ENCODE peak calls at places on chromosome X, in four cellular contexts. R is GM12878, K is H1, J is HepG2. I is an unnamed sample.

GRCh38 chrX:32451954-32452518 is 759.3 kb downstream of the DMD start:
- DNase-seq in R (no peak), K (no peak), J (no peak), I (no peak)

GRCh38 chrX:24154490-24155034 is 5.0 kb downstream of the ZFX start:
- DNase-seq in R (no peak), K (no peak), J (no peak), I (no peak)

GRCh38 chrX:100659431-100660137 is 15.6 kb downstream of the SRPX2 start:
- DNase-seq in R (no peak), K (no peak), J (no peak), I (no peak)

GRCh38 chrX:107135965-107136307 is 17.3 kb upstream of the RBM41 start:
- DNase-seq in R (no peak), K (no peak), J (no peak), I (no peak)

GRCh38 chrX:50450324-50450723 is 20.3 kb downstream of the DGKK start:
- DNase-seq in R (no peak), K (no peak), J (peak; percentile 46), I (no peak)

GRCh38 chrX:6225307-6226052 is 3.2 kb downstream of the NLGN4X start:
- DNase-seq in R (no peak), K (no peak), J (no peak), I (no peak)

GRCh38 chrX:1582686-1583437 is 8.5 kb upstream of the AKAP17A start:
- DNase-seq in R (no peak), K (no peak), J (peak; percentile 63), I (no peak)

GRCh38 chrX:2627272-2627867 is 63.7 kb upstream of the CD99 start:
- DNase-seq in R (no peak), K (no peak), J (peak; percentile 71), I (peak; percentile 13)

GRCh38 chrX:9578083-9578779 is 113.4 kb downstream of the TBL1X start:
- DNase-seq in R (no peak), K (no peak), J (no peak), I (no peak)

GRCh38 chrX:9144643-9145290 is 110.8 kb upstream of the FAM9B start:
- DNase-seq in R (no peak), K (no peak), J (no peak), I (no peak)

GRCh38 chrX:100449696-100450606 is 39.9 kb upstream of the PCDH19 start:
- DNase-seq in R (no peak), K (no peak), J (no peak), I (no peak)

GRCh38 chrX:107818900-107819521 is 6.7 kb upstream of the MID2 start:
- DNase-seq in R (no peak), K (no peak), J (no peak), I (no peak)

GRCh38 chrX:150313514-150313913 is 49.6 kb upstream of the MAMLD1 start:
- DNase-seq in R (no peak), K (no peak), J (no peak), I (no peak)

GRCh38 chrX:19888419-19888879 is 1.0 kb upstream of the SH3KBP1 start:
- DNase-seq in R (no peak), K (no peak), J (peak; percentile 78), I (peak; percentile 32)

GRCh38 chrX:74514384-74514783 is 93.1 kb downstream of the SLC16A2 start:
- DNase-seq in R (no peak), K (no peak), J (peak; percentile 2), I (no peak)

GRCh38 chrX:141701081-141701480 is 2.5 kb upstream of the SPANXD start:
- DNase-seq in R (no peak), K (no peak), J (no peak), I (no peak)

GRCh38 chrX:120690344-120690743 is 60.5 kb upstream of the C1GALT1C1 start:
- DNase-seq in R (no peak), K (no peak), J (no peak), I (no peak)

GRCh38 chrX:154012336-154012991 is 7.2 kb downstream of the IRAK1 start:
- DNase-seq in R (no peak), K (no peak), J (peak; percentile 72), I (no peak)

GRCh38 chrX:12985336-12985735 is 10.4 kb downstream of the TMSB4X start:
- DNase-seq in R (no peak), K (no peak), J (no peak), I (no peak)

GRCh38 chrX:1558761-1559468 is 21.9 kb upstream of the P2RY8 start:
- DNase-seq in R (no peak), K (no peak), J (no peak), I (no peak)

GRCh38 chrX:129955682-129956081 is 26.8 kb upstream of the BCORL1 start:
- DNase-seq in R (no peak), K (no peak), J (no peak), I (no peak)

GRCh38 chrX:13479452-13479813 is 90.0 kb upstream of the EGFL6 start:
- DNase-seq in R (no peak), K (no peak), J (no peak), I (no peak)

GRCh38 chrX:39619182-39620009 is 478.4 kb downstream of the BCOR start:
- DNase-seq in R (no peak), K (no peak), J (no peak), I (peak; percentile 82)

GRCh38 chrX:19863237-19864223 is 23.9 kb downstream of the SH3KBP1 start:
- DNase-seq in R (peak; percentile 88), K (no peak), J (no peak), I (no peak)

GRCh38 chrX:9627827-9628406 is 137.7 kb downstream of the GPR143 start:
- DNase-seq in R (no peak), K (no peak), J (no peak), I (no peak)

GRCh38 chrX:110281377-110281776 is 36.5 kb downstream of the AMMECR1 start:
- DNase-seq in R (no peak), K (no peak), J (no peak), I (no peak)

GRCh38 chrX:121635141-121635540 is 587.7 kb downstream of the GLUD2 start:
- DNase-seq in R (no peak), K (no peak), J (no peak), I (no peak)

GRCh38 chrX:119758682-119759332 is 419 bp downstream of the SOWAHD start:
- DNase-seq in R (no peak), K (no peak), J (no peak), I (peak; percentile 49)

GRCh38 chrX:79243691-79244090 is 99.2 kb downstream of the GPR174 start:
- DNase-seq in R (no peak), K (no peak), J (no peak), I (no peak)

GRCh38 chrX:24643116-24643515 is 4.0 kb downstream of the PCYT1B start:
- DNase-seq in R (no peak), K (no peak), J (no peak), I (peak; percentile 14)

GRCh38 chrX:138877746-138878145 is 166.2 kb upstream of the FGF13 start:
- DNase-seq in R (no peak), K (no peak), J (no peak), I (no peak)

GRCh38 chrX:12013220-12013619 is 125.1 kb upstream of the FRMPD4 start:
- DNase-seq in R (no peak), K (no peak), J (no peak), I (no peak)

GRCh38 chrX:71107762-71108360 is 1.3 kb upstream of the CXorf65 start:
- DNase-seq in R (no peak), K (no peak), J (no peak), I (peak; percentile 69)

GRCh38 chrX:109360301-109360700 is 121.6 kb downstream of the GUCY2F start:
- DNase-seq in R (no peak), K (no peak), J (no peak), I (no peak)

GRCh38 chrX:152945021-152945979 is 47.4 kb downstream of the ZNF185 start:
- DNase-seq in R (no peak), K (no peak), J (no peak), I (no peak)

GRCh38 chrX:152937236-152937635 is 39.4 kb downstream of the ZNF185 start:
- DNase-seq in R (no peak), K (no peak), J (no peak), I (no peak)

GRCh38 chrX:152943826-152944225 is 46.0 kb downstream of the ZNF185 start:
- DNase-seq in R (no peak), K (no peak), J (no peak), I (no peak)

GRCh38 chrX:152946681-152947080 is 47.2 kb downstream of the PNMA5 start:
- DNase-seq in R (no peak), K (no peak), J (no peak), I (no peak)

DNA sequence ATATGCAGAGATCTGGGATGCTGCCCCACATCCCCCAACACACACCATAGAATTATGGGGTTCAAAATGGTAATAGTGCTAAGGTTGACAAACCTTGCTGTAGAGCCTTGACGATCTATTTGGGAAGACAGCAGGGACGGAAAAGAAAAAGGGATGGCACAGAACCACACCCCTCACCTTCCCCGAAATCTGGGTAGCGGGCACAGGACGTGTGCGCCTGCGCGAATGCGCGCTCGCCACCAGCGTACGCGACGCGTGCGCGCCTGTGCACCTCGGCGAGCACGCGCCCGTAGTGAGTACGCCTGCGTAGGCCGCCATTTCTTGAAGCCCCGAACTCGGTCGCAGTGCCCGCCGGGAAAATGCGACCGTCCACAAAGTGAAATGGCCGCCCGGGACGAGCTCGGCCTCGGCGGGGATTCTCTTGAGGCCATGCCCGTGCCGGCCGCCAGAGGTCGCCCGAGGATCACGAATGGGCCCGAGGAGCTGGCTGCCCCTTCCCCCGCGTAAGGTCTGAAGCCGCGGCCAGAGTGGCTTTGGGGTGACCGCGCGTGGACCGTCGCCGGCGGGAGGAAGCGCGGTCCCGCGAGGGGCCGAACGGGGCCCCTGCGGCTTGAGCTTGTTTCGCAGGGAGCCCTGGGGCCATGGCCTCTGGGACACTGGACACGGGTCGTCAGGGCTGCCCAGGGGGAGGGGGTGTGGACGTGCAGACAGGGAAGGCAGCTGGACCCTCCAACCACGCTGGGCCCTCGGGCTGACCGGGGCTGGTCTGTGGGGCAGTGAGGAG is 43.7 kb downstream of the ZNF185 start:
- DNase-seq in R (peak; percentile 69), K (peak; percentile 75), J (peak; percentile 63), I (peak; percentile 93)
- TF ChIP-seq EP300 in R (no peak), K (no peak), J (no peak), I (peak; percentile 29)

GRCh38 chrX:124507276-124507675 is 160.9 kb downstream of the SH2D1A start:
- DNase-seq in R (no peak), K (no peak), J (no peak), I (no peak)

GRCh38 chrX:124504106-124504983 is 158.0 kb downstream of the SH2D1A start:
- DNase-seq in R (peak; percentile 36), K (no peak), J (no peak), I (no peak)

GRCh38 chrX:124502144-124502543 is 155.8 kb downstream of the SH2D1A start:
- DNase-seq in R (no peak), K (no peak), J (no peak), I (no peak)

GRCh38 chrX:124502599-124502998 is 156.2 kb downstream of the SH2D1A start:
- DNase-seq in R (no peak), K (no peak), J (no peak), I (no peak)

GRCh38 chrX:124506031-124506430 is 159.7 kb downstream of the SH2D1A start:
- DNase-seq in R (no peak), K (no peak), J (no peak), I (no peak)
- TF ChIP-seq SRF in R (no peak), K (no peak), J (no peak), I (no peak)

GRCh38 chrX:69055193-69055592 is 110.1 kb downstream of the PJA1 start:
- DNase-seq in R (no peak), K (no peak), J (no peak), I (no peak)
- H3K27ac ChIP-seq in R (no peak overlapping the region), K (no peak overlapping the region), J (no peak overlapping the region), I (no peak overlapping the region)

DNA sequence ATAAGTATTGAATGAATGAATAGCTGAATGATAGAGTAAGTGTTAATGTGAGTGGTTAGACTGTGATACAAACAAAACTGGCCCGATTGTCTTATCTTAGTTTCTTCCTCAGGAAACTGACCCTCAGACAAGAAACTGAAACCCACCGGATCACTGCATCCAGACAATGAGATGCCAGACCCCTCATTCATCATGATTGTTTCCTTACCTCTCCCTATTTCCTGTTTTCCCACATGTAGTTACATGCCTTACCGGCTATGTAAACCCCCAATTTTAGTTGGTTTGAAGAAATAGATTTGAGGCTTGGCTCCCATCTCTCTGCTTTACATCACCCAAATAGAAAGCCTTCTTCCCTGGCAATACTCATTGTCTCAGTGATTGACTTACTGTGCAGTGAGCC is 218.9 kb upstream of the PPP1R2C start:
- DNase-seq in R (no peak), K (no peak), J (no peak), I (no peak)
- TF ChIP-seq EP300 in R (no peak), K (no peak), J (no peak), I (no peak)